ENCODE peak calls at places on chromosome 3, in six cellular contexts. A is colonic mucosa; G is SJSA1; R is CD8-positive, alpha-beta T cell; O is suprapubic skin; S is brain microvascular endothelial cell. B is an unnamed sample.
A peak's percentile ranks its signal among the peaks of the same experiment; 100 is the strongest.

GRCh38 chr3:192860464-192860863 is 57.2 kb downstream of the MB21D2 start:
- DNase-seq in A (no peak), O (no peak), G (no peak), S (no peak), R (no peak), B (no peak)

GRCh38 chr3:64167346-64167745 is 57.9 kb downstream of the PRICKLE2 start:
- DNase-seq in R (no peak), S (no peak), O (no peak), A (peak; percentile 42), G (no peak), B (no peak)

GRCh38 chr3:19816631-19817030 is 117.4 kb downstream of the EFHB start:
- DNase-seq in S (no peak), G (no peak), A (no peak), O (no peak), R (no peak), B (no peak)

GRCh38 chr3:100706365-100706764 is 2.9 kb upstream of the TFG start:
- DNase-seq in O (no peak), A (no peak), S (no peak), G (no peak), R (no peak), B (no peak)

GRCh38 chr3:46091971-46092703 is 64.9 kb upstream of the XCR1 start:
- DNase-seq in S (no peak), R (no peak), A (no peak), G (no peak), O (no peak), B (no peak)

GRCh38 chr3:168040624-168041208 is 55.0 kb downstream of the GOLIM4 start:
- DNase-seq in O (no peak), R (no peak), G (no peak), S (peak; percentile 39), A (no peak), B (no peak)

GRCh38 chr3:108292905-108293328 is 3.4 kb upstream of the HHLA2 start:
- DNase-seq in S (no peak), G (no peak), R (no peak), O (no peak), A (no peak), B (no peak)

GRCh38 chr3:169365993-169366915 is 297.3 kb downstream of the MECOM start:
- DNase-seq in A (no peak), S (no peak), O (no peak), G (no peak), R (no peak), B (no peak)

GRCh38 chr3:141462176-141462859 is 24.5 kb upstream of the RASA2 start:
- DNase-seq in O (no peak), R (no peak), A (no peak), G (no peak), S (no peak), B (no peak)

GRCh38 chr3:126005951-126006350 is 37.0 kb downstream of the ROPN1B start:
- DNase-seq in R (no peak), O (no peak), G (no peak), A (no peak), S (peak; percentile 46), B (no peak)

GRCh38 chr3:117719316-117719926 is 1009.8 kb downstream of the TUSC7 start:
- DNase-seq in A (no peak), O (no peak), R (no peak), G (no peak), S (no peak), B (no peak)

GRCh38 chr3:124529826-124530571 is 200.3 kb upstream of the UMPS start:
- DNase-seq in O (no peak), G (no peak), R (no peak), S (peak; percentile 2), A (no peak), B (no peak)

GRCh38 chr3:49151610-49152009 is 14.5 kb downstream of the CCDC71 start:
- DNase-seq in G (no peak), S (no peak), R (no peak), A (no peak), O (no peak), B (no peak)

GRCh38 chr3:10311710-10312109 is 9.2 kb downstream of the SEC13 start:
- DNase-seq in O (no peak), R (no peak), G (no peak), S (no peak), A (no peak), B (no peak)

GRCh38 chr3:99753268-99753975 is 64.2 kb upstream of the CMSS1 start:
- DNase-seq in G (peak; percentile 57), R (no peak), O (no peak), S (peak; percentile 69), A (no peak), B (no peak)

GRCh38 chr3:169044341-169045113 is 619.0 kb downstream of the MECOM start:
- DNase-seq in G (no peak), O (no peak), R (no peak), A (no peak), S (peak; percentile 45), B (no peak)

GRCh38 chr3:58005662-58006061 is 2.6 kb upstream of the FLNB start:
- DNase-seq in O (no peak), S (peak; percentile 66), A (no peak), R (no peak), G (peak; percentile 56), B (no peak)

GRCh38 chr3:76872999-76873398 is 166.9 kb upstream of the ROBO2 start:
- DNase-seq in R (no peak), O (no peak), S (no peak), G (no peak), A (no peak), B (no peak)

GRCh38 chr3:62665627-62666433 is 209.4 kb downstream of the CADPS start:
- DNase-seq in S (peak; percentile 73), G (peak; percentile 49), O (peak; percentile 88), A (peak; percentile 82), R (no peak), B (peak; percentile 57)

GRCh38 chr3:159872374-159873109 is 116.1 kb upstream of the IL12A start:
- DNase-seq in A (no peak), R (no peak), S (peak; percentile 94), G (peak; percentile 61), O (no peak), B (no peak)

GRCh38 chr3:55009372-55009771 is 81.5 kb upstream of the LRTM1 start:
- DNase-seq in S (no peak), A (no peak), R (no peak), O (no peak), G (no peak), B (no peak)
- H3K27me3 ChIP-seq in S (no peaks in the 10 kb centered on the region), A (no peaks in the 10 kb centered on the region), R (no peaks in the 10 kb centered on the region), O (no peaks in the 10 kb centered on the region), G (no peaks in the 10 kb centered on the region), B (no peaks in the 10 kb centered on the region)

GRCh38 chr3:107238787-107239186 is 138.5 kb upstream of the CCDC54 start:
- DNase-seq in S (no peak), R (no peak), A (no peak), O (no peak), G (no peak), B (no peak)

GRCh38 chr3:107235923-107236315 is 141.3 kb upstream of the CCDC54 start:
- DNase-seq in A (peak; percentile 62), R (peak; percentile 6), O (no peak), G (peak; percentile 62), S (peak; percentile 78), B (peak; percentile 27)

GRCh38 chr3:107239703-107240102 is 137.5 kb upstream of the CCDC54 start:
- DNase-seq in R (no peak), G (no peak), O (no peak), A (no peak), S (no peak), B (no peak)

GRCh38 chr3:107235193-107235922 is 141.9 kb upstream of the CCDC54 start:
- DNase-seq in R (no peak), G (no peak), S (peak; percentile 25), O (no peak), A (no peak), B (no peak)

GRCh38 chr3:107236661-107237375 is 140.4 kb upstream of the CCDC54 start:
- DNase-seq in A (no peak), G (no peak), R (no peak), S (no peak), O (no peak), B (no peak)
- H3K27ac ChIP-seq in A (no peak overlapping the region), G (peak overlapping the region; percentile 78), R (no peak overlapping the region), S (no peak overlapping the region), O (no peak overlapping the region), B (peak overlapping the region; percentile 87)

GRCh38 chr3:32820971-32821685 is 3.3 kb downstream of the TRIM71 start:
- DNase-seq in S (no peak), R (no peak), O (no peak), G (no peak), A (no peak), B (no peak)

GRCh38 chr3:32822609-32823498 is 5.1 kb downstream of the TRIM71 start:
- DNase-seq in R (no peak), S (no peak), A (no peak), O (peak; percentile 8), G (no peak), B (no peak)

GRCh38 chr3:32820430-32820829 is 2.6 kb downstream of the TRIM71 start:
- DNase-seq in S (no peak), G (no peak), R (no peak), O (no peak), A (no peak), B (no peak)

GRCh38 chr3:32819581-32820348 is 2.0 kb downstream of the TRIM71 start:
- DNase-seq in R (no peak), O (no peak), S (no peak), A (no peak), G (no peak), B (no peak)

DNA sequence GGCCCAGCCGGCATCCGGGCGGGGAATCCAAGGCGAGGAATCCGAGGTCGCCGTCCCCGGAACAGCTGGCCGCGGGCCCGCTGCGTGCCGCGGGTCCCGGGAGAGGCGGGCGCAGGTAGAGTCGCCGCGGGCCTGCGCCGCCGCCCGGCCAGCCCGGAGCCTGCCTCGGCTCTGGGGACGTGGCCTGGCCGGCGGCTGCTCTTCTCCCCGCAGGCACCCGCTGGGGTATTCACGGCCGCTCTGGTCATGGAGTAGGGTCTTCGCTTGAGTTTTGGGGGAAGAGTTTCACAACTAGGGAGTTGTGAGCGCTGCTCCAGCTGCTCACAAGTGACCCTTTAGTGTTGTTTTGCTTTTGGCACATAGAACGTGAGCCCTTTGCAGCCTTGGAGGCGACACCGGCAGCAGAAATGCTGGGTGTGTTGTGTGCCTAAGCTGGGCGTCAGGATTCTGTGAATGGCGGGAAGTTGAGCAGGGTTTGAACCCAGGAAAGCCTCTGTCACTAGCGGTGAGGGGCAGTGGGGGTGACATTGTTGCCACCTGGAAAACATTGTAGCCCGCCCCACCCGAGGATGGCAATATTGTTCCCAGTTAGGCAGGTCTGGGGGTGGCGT is 4.0 kb downstream of the TRIM71 start:
- DNase-seq in R (no peak), G (no peak), S (no peak), O (no peak), A (no peak), B (no peak)
- H3K27me3 ChIP-seq in R (peaks cover 6% of the 10 kb centered on the region), G (peaks cover 34% of the 10 kb centered on the region), S (peaks cover 63% of the 10 kb centered on the region), O (peaks cover 75% of the 10 kb centered on the region), A (peaks cover 53% of the 10 kb centered on the region), B (peaks cover 57% of the 10 kb centered on the region)

GRCh38 chr3:42180901-42181300 is 85.1 kb downstream of the CCK start:
- DNase-seq in G (no peak), A (peak; percentile 52), S (no peak), O (no peak), R (no peak), B (no peak)

GRCh38 chr3:42176635-42177034 is 85.5 kb downstream of the TRAK1 start:
- DNase-seq in A (no peak), G (no peak), R (no peak), O (no peak), S (no peak), B (no peak)

GRCh38 chr3:42177068-42177800 is 86.1 kb downstream of the TRAK1 start:
- DNase-seq in A (no peak), S (no peak), R (no peak), G (no peak), O (no peak), B (no peak)

GRCh38 chr3:42177801-42178150 is 86.6 kb downstream of the TRAK1 start:
- DNase-seq in R (no peak), A (no peak), S (no peak), O (no peak), G (no peak), B (no peak)

GRCh38 chr3:42179110-42179725 is 86.8 kb downstream of the CCK start:
- DNase-seq in S (peak; percentile 92), O (no peak), R (no peak), A (peak; percentile 62), G (peak; percentile 59), B (no peak)
- H3K27ac ChIP-seq in S (peak overlapping the region; percentile 59), O (peak overlapping the region; percentile 69), R (no peak overlapping the region), A (peak overlapping the region; percentile 65), G (peak overlapping the region; percentile 20), B (peak overlapping the region; percentile 78)